ENCODE peak calls at places on chromosomes 5 and 9, in four cellular contexts. H is adrenal gland, E is AG09309, S is keratinocyte. P is an unnamed sample.

GRCh38 chr5:57435701-57436134 is 46.9 kb downstream of the ACTBL2 start:
- DNase-seq in H (no peak), E (peak), S (no peak), P (no peak)

GRCh38 chr5:34522599-34523381 is 133.3 kb upstream of the RAI14 start:
- DNase-seq in E (peak), S (no peak), H (peak), P (peak)

GRCh38 chr5:74209566-74209965 is 431.0 kb downstream of the ENC1 start:
- DNase-seq in S (no peak), E (no peak), H (no peak), P (no peak)

GRCh38 chr9:133035669-133036068 is 4.9 kb downstream of the GTF3C5 start:
- DNase-seq in H (no peak), E (no peak), S (no peak), P (no peak)

GRCh38 chr9:109574061-109574882 is 76.2 kb upstream of the PTPN3 start:
- DNase-seq in S (no peak), H (peak), E (peak), P (peak)

GRCh38 chr5:134511796-134512660 is 13.4 kb upstream of the JADE2 start:
- DNase-seq in E (no peak), H (peak), S (no peak), P (no peak)

GRCh38 chr5:132489051-132489770 is 1.4 kb downstream of the IRF1 start:
- DNase-seq in E (no peak), H (no peak), S (no peak), P (no peak)

GRCh38 chr5:16615737-16616535 is 861 bp downstream of the RETREG1 start:
- DNase-seq in E (no peak), H (no peak), S (no peak), P (peak)

GRCh38 chr9:22039258-22039657 is 30.2 kb upstream of the CDKN2B start:
- DNase-seq in S (no peak), H (no peak), E (no peak), P (no peak)

GRCh38 chr5:57412010-57412409 is 70.6 kb downstream of the ACTBL2 start:
- DNase-seq in S (no peak), H (no peak), E (peak), P (no peak)

GRCh38 chr9:33458444-33458843 is 11.1 kb upstream of the AQP3 start:
- DNase-seq in E (no peak), S (peak), H (no peak), P (peak)

GRCh38 chr9:130137081-130137869 is 34.9 kb upstream of the NCS1 start:
- DNase-seq in E (no peak), H (no peak), S (no peak), P (no peak)

GRCh38 chr5:179820483-179821297 is at the start of gene SQSTM1:
- DNase-seq in S (no peak), H (peak), E (no peak), P (peak)

GRCh38 chr9:113887436-113887835 is 11.3 kb downstream of the ZNF618 start:
- DNase-seq in H (no peak), S (no peak), E (no peak), P (no peak)

GRCh38 chr5:107874810-107875209 is 204.1 kb upstream of the EFNA5 start:
- DNase-seq in H (no peak), S (no peak), E (no peak), P (no peak)

GRCh38 chr9:98117984-98118639 is 910 bp downstream of the TRIM14 start:
- DNase-seq in E (no peak), S (no peak), H (no peak), P (peak)

GRCh38 chr9:95719354-95719753 is 156.1 kb upstream of the ERCC6L2 start:
- DNase-seq in E (no peak), S (no peak), H (no peak), P (no peak)

GRCh38 chr5:97074859-97075489 is 67.4 kb downstream of the LIX1 start:
- DNase-seq in S (no peak), H (no peak), E (no peak), P (no peak)

GRCh38 chr5:109455598-109456096 is 45.9 kb upstream of the PJA2 start:
- DNase-seq in E (peak), S (peak), H (no peak), P (peak)

GRCh38 chr9:68507098-68507795 is 33.4 kb downstream of the TMEM252 start:
- DNase-seq in E (no peak), H (no peak), S (no peak), P (peak)

GRCh38 chr5:94849821-94850736 is 231.6 kb downstream of the SLF1 start:
- DNase-seq in S (no peak), E (peak), H (no peak), P (peak)

GRCh38 chr5:35488786-35489185 is 128.9 kb upstream of the SPEF2 start:
- DNase-seq in H (no peak), E (no peak), S (no peak), P (no peak)

GRCh38 chr5:90221947-90222346 is 187.6 kb downstream of the CETN3 start:
- DNase-seq in S (no peak), H (no peak), E (no peak), P (no peak)

GRCh38 chr5:152649609-152650008 is 244.5 kb upstream of the NMUR2 start:
- DNase-seq in S (no peak), E (no peak), H (no peak), P (no peak)

GRCh38 chr5:535781-536698 is 11.8 kb upstream of the SLC9A3 start:
- DNase-seq in S (no peak), E (no peak), H (no peak), P (no peak)

GRCh38 chr5:58299266-58299665 is 160.6 kb downstream of the PLK2 start:
- DNase-seq in E (no peak), S (no peak), H (no peak), P (no peak)

GRCh38 chr5:140182803-140183367 is 7.9 kb downstream of the CYSTM1 start:
- DNase-seq in S (no peak), E (peak), H (no peak), P (no peak)

GRCh38 chr5:80864706-80865435 is 95.3 kb upstream of the RASGRF2 start:
- DNase-seq in E (no peak), H (no peak), S (no peak), P (peak)

GRCh38 chr5:6678385-6678784 is 34.8 kb upstream of the TENT4A start:
- DNase-seq in E (no peak), H (no peak), S (no peak), P (no peak)

GRCh38 chr9:111000202-111000601 is 38.1 kb downstream of the LPAR1 start:
- DNase-seq in E (no peak), S (no peak), H (no peak), P (no peak)

GRCh38 chr9:23438299-23438907 is 387.6 kb downstream of the ELAVL2 start:
- DNase-seq in S (no peak), H (no peak), E (no peak), P (no peak)

DNA sequence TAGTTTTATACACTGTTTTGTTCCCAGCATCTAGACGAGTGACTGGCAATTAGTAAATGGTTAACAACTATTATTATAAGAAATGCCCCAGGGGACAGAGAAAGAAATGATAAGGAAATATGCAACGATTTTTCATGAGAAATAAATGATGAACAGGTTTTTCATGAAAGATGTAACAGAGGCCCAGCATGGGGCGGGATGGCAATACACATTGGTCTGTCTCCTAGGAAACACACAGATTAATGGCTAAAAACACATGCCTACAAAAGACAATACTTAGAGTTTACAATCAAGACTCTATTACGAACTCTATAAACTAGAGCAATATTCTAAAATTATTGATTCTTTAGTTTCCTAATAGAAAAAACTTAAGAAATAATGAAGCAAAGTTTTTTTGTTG is 441.5 kb upstream of the CDH9 start:
- DNase-seq in H (no peak), S (no peak), E (no peak), P (no peak)
- TF ChIP-seq CTCF in H (no peak), S (no peak), E (no peak), P (no peak)

DNA sequence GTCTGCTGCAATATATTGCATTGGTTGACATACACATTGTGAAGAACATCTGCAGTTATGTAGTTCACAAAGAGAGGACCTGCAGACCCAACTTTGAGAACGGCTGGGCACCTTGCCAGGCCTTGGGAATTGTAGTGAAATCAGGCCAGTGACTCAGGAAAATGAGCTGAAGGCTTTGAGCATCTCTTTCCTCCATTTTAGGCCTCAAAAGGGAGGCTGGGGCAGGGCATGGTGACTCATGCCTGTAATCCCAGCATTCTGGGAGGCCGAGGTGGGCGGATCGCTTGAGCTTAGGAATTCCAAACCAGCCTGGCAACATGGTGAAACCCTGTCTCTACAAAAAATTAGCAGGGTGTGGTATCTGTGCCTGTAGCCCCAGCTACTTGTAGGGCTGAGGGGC is 1.4 kb upstream of the IPPK start:
- DNase-seq in H (peak), E (no peak), S (peak), P (no peak)
- TF ChIP-seq CTCF in H (no peak), E (no peak), S (no peak), P (no peak)

DNA sequence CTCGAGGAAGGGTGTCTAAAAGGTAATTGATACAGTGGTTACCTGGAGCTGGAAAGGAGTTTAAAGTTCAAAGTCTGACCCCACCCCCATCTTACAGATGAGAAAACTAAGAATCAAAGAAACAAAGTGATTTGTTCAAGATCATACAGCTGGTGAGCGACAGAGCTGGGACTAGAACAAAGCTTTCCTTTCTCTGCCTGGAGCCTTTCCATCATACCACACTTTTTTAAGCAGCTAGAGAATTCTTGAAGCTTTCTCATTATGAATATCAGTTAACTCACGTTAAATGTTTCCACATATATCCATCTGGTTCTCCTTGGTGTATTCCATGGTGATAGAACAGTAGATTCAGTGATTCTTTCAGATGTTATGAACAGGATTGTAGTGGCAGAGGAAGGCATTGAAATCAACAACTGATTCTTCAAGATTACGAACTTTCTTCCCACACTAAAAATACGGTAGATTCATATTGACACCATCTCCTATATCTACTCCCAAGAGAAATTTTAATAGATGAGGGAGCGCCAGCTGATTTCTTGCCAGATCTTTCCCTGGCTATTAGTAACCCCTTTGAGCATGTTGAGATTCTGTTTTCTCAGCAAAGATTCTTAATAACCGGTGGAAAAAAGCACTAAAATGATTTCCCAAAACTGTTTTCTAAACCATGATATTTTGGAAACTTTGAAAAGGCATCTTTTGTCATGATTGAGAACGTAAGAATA is 233.7 kb downstream of the ADAMTSL1 start:
- DNase-seq in S (no peak), E (no peak), H (no peak), P (no peak)
- TF ChIP-seq CTCF in S (no peak), E (no peak), H (no peak), P (no peak)

DNA sequence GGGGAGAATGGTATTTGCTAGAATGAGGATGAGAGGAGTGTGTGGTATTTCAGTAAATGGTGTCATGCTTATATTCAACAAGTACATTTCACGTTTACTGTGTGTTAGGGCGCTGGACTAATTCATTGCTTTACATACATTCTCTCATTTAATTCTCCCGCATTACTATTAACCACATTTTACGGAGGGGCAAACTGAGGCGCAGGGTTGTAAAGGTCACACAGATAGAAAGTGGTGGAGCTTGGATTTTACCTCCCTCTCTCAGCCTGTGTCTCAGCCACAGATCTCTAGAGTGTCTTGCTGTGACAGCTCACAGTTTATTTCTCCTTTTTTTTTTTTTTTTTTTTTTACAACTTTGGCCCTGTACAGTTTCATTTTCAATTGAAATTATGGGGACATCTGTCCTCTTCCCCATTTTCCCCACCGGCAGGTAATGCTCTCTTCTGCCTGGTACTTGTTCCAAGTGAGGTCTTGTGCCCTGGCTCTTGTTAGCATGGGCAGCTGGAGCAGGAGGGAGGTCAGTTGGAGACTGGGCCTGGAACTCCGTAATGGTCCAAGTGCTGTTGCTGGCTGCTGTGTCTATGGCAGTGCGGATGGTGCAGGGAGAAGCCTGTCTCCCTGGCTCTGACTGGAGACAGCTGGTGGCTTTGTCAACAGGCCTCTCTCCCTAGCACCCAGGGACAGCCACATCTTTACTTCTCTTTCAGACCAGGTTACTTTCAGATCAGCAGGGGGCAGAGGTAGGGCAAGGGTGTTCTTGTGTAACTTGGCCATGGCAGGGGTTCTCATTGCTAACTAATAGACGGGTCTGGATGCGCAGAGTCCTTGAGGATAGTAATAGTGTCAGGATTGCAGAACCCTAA is 20.5 kb upstream of the NDST1 start:
- DNase-seq in E (no peak), S (no peak), H (no peak), P (peak)
- TF ChIP-seq CTCF in E (peak), S (peak), H (no peak), P (no peak)

GRCh38 chr5:115296130-115296997 is at the start of gene CCDC112:
- DNase-seq in S (peak), H (peak), E (peak), P (peak)
- TF ChIP-seq CTCF in S (no peak), H (no peak), E (no peak), P (no peak)

DNA sequence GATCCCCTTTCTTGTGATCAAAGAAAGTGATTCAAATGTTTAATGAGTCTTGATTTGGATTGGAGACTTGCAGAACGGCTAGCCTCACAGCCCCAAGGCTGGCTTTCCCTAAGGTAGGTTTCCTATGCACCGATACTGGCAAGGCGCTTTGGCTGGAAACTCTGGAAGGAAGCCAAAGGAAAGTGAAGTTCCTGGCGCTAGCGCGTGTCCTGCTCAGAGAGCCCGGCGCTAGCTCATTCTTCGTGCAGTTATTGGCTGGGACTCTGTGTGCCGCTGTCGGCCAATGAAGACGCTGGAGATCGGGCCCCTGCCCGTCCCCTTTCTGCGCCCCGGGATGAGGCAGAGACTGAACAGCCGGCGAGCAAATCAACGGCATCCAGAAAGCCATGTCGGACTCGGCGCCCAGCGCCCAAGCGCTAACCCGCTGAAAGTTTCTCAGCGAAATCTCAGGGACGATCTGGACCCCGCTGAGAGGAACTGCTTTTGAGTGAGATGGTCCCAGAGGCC is at the start of gene PCDHGC3:
- DNase-seq in S (peak), H (peak), E (peak), P (peak)
- TF ChIP-seq CTCF in S (peak), H (peak), E (peak), P (peak)

GRCh38 chr5:45796959-45797553 is 100.9 kb upstream of the HCN1 start:
- DNase-seq in S (no peak), H (no peak), E (no peak), P (no peak)
- TF ChIP-seq CTCF in S (no peak), H (no peak), E (peak), P (no peak)

GRCh38 chr5:158758666-158759065 is 341.1 kb downstream of the EBF1 start:
- DNase-seq in E (peak), S (no peak), H (no peak), P (no peak)

GRCh38 chr5:158755221-158755620 is 344.5 kb downstream of the EBF1 start:
- DNase-seq in H (no peak), E (no peak), S (no peak), P (no peak)

GRCh38 chr5:158755971-158756370 is 343.7 kb downstream of the EBF1 start:
- DNase-seq in E (no peak), H (no peak), S (no peak), P (no peak)

GRCh38 chr5:158759276-158759675 is 340.4 kb downstream of the EBF1 start:
- DNase-seq in E (no peak), S (no peak), H (no peak), P (no peak)

DNA sequence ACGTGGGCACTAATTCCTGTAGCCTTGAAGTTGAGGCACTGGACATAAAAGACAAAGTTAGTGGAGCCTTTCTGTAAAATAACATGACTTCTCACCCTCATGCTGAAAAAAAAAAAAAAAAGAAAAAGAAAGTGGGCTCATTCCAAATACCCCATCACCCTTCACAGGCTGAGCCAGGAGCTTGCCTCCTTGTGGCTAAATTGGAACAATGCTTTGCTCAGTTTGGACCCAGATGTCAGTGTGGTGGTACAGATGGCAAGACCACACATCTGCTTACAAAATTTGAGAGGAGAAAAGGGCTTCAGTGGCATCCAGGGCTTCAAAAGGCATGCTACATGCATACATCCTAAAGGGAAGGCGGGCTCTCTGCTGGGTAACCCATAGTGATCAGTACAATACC is 342.8 kb downstream of the EBF1 start:
- DNase-seq in S (no peak), E (no peak), H (no peak), P (no peak)
- TF ChIP-seq CTCF in S (no peak), E (peak), H (no peak), P (no peak)

GRCh38 chr9:124792976-124793594 is 16.2 kb downstream of the OLFML2A start:
- DNase-seq in H (no peak), E (peak), S (no peak), P (no peak)

GRCh38 chr9:124792257-124792975 is 15.5 kb downstream of the OLFML2A start:
- DNase-seq in H (no peak), E (no peak), S (no peak), P (no peak)

GRCh38 chr9:124797343-124798103 is 20.6 kb downstream of the OLFML2A start:
- DNase-seq in H (no peak), E (no peak), S (no peak), P (no peak)

GRCh38 chr9:124795881-124796415 is 19.0 kb downstream of the OLFML2A start:
- DNase-seq in S (no peak), E (no peak), H (no peak), P (no peak)

DNA sequence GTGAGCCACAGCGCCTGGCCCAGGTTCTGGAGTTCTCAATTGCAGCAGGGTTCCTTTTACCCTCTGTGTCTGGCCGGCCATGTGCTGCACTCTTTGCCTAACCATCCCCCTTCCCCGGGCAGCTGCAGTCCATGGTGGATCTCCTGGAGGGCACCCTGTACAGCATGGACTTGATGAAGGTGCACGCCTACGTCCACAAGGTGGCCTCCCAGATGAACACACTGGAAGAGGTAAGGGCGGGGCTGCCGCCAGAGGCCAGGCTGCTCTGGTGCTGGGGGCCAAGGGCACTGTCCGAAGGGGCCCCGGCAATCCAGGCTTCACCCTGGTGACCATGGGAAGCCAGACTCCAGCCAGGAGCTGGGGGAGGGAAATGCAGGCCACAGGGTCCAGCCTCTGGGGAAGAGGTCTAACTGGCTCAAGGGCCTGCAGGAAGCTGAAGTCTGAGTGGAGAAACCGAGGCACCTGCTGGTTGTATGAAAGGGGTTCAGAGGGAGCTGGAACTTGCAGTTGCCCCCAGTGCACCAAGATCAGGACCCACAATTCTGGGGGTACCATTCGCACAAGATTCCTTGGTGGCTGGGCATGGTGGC is 18.1 kb downstream of the OLFML2A start:
- DNase-seq in H (no peak), S (no peak), E (no peak), P (no peak)
- TF ChIP-seq CTCF in H (no peak), S (no peak), E (no peak), P (no peak)

P was measured in GM20000.